ENCODE peak calls at places on chromosomes 12 and 14, in seven cellular contexts. P, I, F, U, L, R and Z are unnamed samples.

GRCh38 chr14:61326847-61327246 is 5.5 kb downstream of the PRKCH start:
- DNase-seq in U (peak; percentile 82), F (peak; percentile 52), L (no peak), R (no peak), P (peak; percentile 67), I (no peak), Z (no peak)

GRCh38 chr12:34396006-34396860 is 373.9 kb downstream of the ALG10 start:
- DNase-seq in F (peak; percentile 4), U (peak; percentile 55), P (peak; percentile 20), L (peak; percentile 9), R (no peak), I (no peak), Z (no peak)

GRCh38 chr14:93962701-93963601 is 13.4 kb downstream of the ASB2 start:
- DNase-seq in I (peak; percentile 38), P (no peak), R (no peak), U (no peak), F (no peak), L (no peak), Z (no peak)

GRCh38 chr12:68292157-68292940 is 38.9 kb upstream of the IL22 start:
- DNase-seq in L (no peak), U (no peak), R (no peak), F (no peak), I (no peak), P (no peak), Z (no peak)

GRCh38 chr14:44620106-44621019 is 113.3 kb upstream of the FSCB start:
- DNase-seq in P (no peak), F (no peak), L (no peak), U (no peak), R (no peak), I (no peak), Z (no peak)

GRCh38 chr12:91326043-91327027 is 143.7 kb upstream of the DCN start:
- DNase-seq in L (peak; percentile 34), I (peak; percentile 63), U (no peak), R (peak; percentile 56), P (peak; percentile 50), F (no peak), Z (no peak)

GRCh38 chr12:43336962-43337555 is 214.9 kb downstream of the ADAMTS20 start:
- DNase-seq in I (no peak), F (no peak), L (no peak), U (no peak), R (peak; percentile 29), P (no peak), Z (no peak)

GRCh38 chr14:36207500-36207899 is 31.0 kb upstream of the PTCSC3 start:
- DNase-seq in L (no peak), R (no peak), U (no peak), F (no peak), P (no peak), I (no peak), Z (no peak)

GRCh38 chr12:89183985-89184435 is 168.3 kb downstream of the DUSP6 start:
- DNase-seq in U (peak; percentile 60), F (peak; percentile 64), L (no peak), R (no peak), I (no peak), P (peak; percentile 59), Z (no peak)

GRCh38 chr14:60707858-60708257 is 16.3 kb downstream of the SIX4 start:
- DNase-seq in P (no peak), L (no peak), F (no peak), U (no peak), R (no peak), I (no peak), Z (no peak)

GRCh38 chr14:36271222-36271621 is 49.2 kb downstream of the MBIP start:
- DNase-seq in L (no peak), F (no peak), I (no peak), U (no peak), R (no peak), P (no peak), Z (no peak)

GRCh38 chr12:96073346-96074336 is 38.3 kb upstream of the LTA4H start:
- DNase-seq in P (no peak), L (no peak), R (no peak), U (no peak), I (no peak), F (no peak), Z (no peak)

GRCh38 chr12:27814851-27815591 is 35.0 kb upstream of the MANSC4 start:
- DNase-seq in P (no peak), R (no peak), L (no peak), I (no peak), U (no peak), F (no peak), Z (no peak)

GRCh38 chr12:88650715-88651114 is 70.4 kb upstream of the KITLG start:
- DNase-seq in I (no peak), U (no peak), R (no peak), P (no peak), F (no peak), L (no peak), Z (no peak)

GRCh38 chr12:122035292-122035691 is 13.6 kb downstream of the BCL7A start:
- DNase-seq in U (peak; percentile 87), L (no peak), R (no peak), I (no peak), P (peak; percentile 82), F (no peak), Z (no peak)

GRCh38 chr12:19759229-19759628 is 319.9 kb downstream of the AEBP2 start:
- DNase-seq in U (no peak), P (no peak), I (no peak), L (no peak), R (peak; percentile 80), F (no peak), Z (no peak)

GRCh38 chr12:571795-572531 is 91.3 kb downstream of the NINJ2 start:
- DNase-seq in L (no peak), P (no peak), F (peak; percentile 63), R (no peak), I (no peak), U (no peak), Z (no peak)

GRCh38 chr14:105283028-105283427 is 17.8 kb downstream of the BRF1 start:
- DNase-seq in U (no peak), F (no peak), R (no peak), L (no peak), P (no peak), I (no peak), Z (no peak)

GRCh38 chr12:69500631-69501030 is 30.4 kb downstream of the FRS2 start:
- DNase-seq in L (no peak), U (no peak), F (no peak), R (no peak), P (no peak), I (no peak), Z (no peak)

GRCh38 chr14:22847661-22848341 is 11.4 kb downstream of the MMP14 start:
- DNase-seq in L (no peak), U (peak; percentile 62), I (no peak), F (no peak), P (no peak), R (no peak), Z (no peak)
- TF ChIP-seq CTCF in L (peak; percentile 15), U (no peak), I (no peak), F (no peak), P (no peak), R (peak; percentile 20), Z (no peak)

GRCh38 chr14:92121670-92122350 is at the start of the genes CPSF2 and NDUFB1:
- DNase-seq in I (peak; percentile 88), P (peak; percentile 84), R (peak; percentile 34), U (peak; percentile 93), F (peak; percentile 87), L (peak; percentile 66), Z (peak; percentile 83)
- TF ChIP-seq CTCF in I (no peak), P (no peak), R (no peak), U (no peak), F (no peak), L (no peak), Z (no peak)

GRCh38 chr12:48819986-48820385 is 1.7 kb downstream of the CACNB3 start:
- DNase-seq in L (no peak), F (no peak), P (no peak), U (no peak), R (no peak), I (no peak), Z (no peak)

GRCh38 chr12:48820406-48820805 is 2.1 kb downstream of the CACNB3 start:
- DNase-seq in U (no peak), R (no peak), I (no peak), P (no peak), F (no peak), L (no peak), Z (no peak)

GRCh38 chr12:48817957-48818830 is at the start of gene CACNB3:
- DNase-seq in R (no peak), F (peak; percentile 67), I (peak; percentile 86), U (peak; percentile 85), L (peak; percentile 65), P (peak; percentile 74), Z (peak; percentile 80)

GRCh38 chr12:48816148-48816854 is 2.0 kb upstream of the CACNB3 start:
- DNase-seq in F (no peak), P (no peak), I (no peak), L (no peak), U (no peak), R (no peak), Z (no peak)

GRCh38 chr12:48818831-48819590 is 715 bp downstream of the CACNB3 start:
- DNase-seq in U (peak; percentile 72), F (peak; percentile 26), L (no peak), R (no peak), I (no peak), P (no peak), Z (no peak)
- TF ChIP-seq CTCF in U (peak; percentile 19), F (no peak), L (peak; percentile 39), R (peak; percentile 7), I (no peak), P (no peak), Z (peak; percentile 62)

GRCh38 chr12:71125515-71125914 is 32.3 kb downstream of the TSPAN8 start:
- DNase-seq in F (no peak), P (no peak), L (no peak), R (no peak), U (no peak), I (no peak), Z (no peak)
- TF ChIP-seq CTCF in F (no peak), P (no peak), L (no peak), R (no peak), U (no peak), I (no peak), Z (no peak)

GRCh38 chr12:57896139-57896436 is 45.3 kb upstream of the ATP23 start:
- DNase-seq in I (no peak), U (no peak), L (no peak), P (no peak), R (no peak), F (no peak), Z (no peak)
- TF ChIP-seq CTCF in I (no peak), U (no peak), L (no peak), P (no peak), R (no peak), F (no peak), Z (peak; percentile 7)

GRCh38 chr12:65728913-65729793 is 95.1 kb upstream of the HMGA2 start:
- DNase-seq in R (no peak), L (peak; percentile 27), F (no peak), U (no peak), P (no peak), I (peak; percentile 60), Z (no peak)
- TF ChIP-seq CTCF in R (peak; percentile 9), L (no peak), F (no peak), U (no peak), P (no peak), I (no peak), Z (no peak)